ENCODE peak calls at places on chromosomes 5 and 9, in four cellular contexts. L, G, M and B are unnamed samples.
A peak's percentile ranks its signal among the peaks of the same experiment; 100 is the strongest.

GRCh38 chr5:150623152-150623877 is 17.1 kb upstream of the SYNPO start:
- DNase-seq in G (no peak), L (peak; percentile 9), M (no peak), B (no peak)

GRCh38 chr9:73916016-73916673 is 581.0 kb upstream of the RORB start:
- DNase-seq in M (no peak), G (no peak), L (no peak), B (no peak)

GRCh38 chr9:89874351-89875321 is 269.8 kb downstream of the GADD45G start:
- DNase-seq in L (peak; percentile 70), M (no peak), G (peak; percentile 39), B (no peak)

GRCh38 chr5:77272206-77272605 is 61.7 kb downstream of the PDE8B start:
- DNase-seq in M (no peak), L (no peak), G (no peak), B (no peak)

GRCh38 chr9:83622433-83622813 is 520 bp upstream of the IDNK start:
- DNase-seq in L (no peak), G (no peak), M (no peak), B (no peak)

GRCh38 chr5:109748545-109748944 is 58.8 kb downstream of the MAN2A1 start:
- DNase-seq in L (no peak), G (no peak), M (no peak), B (no peak)

GRCh38 chr5:67214713-67215591 is 18.4 kb upstream of the CD180 start:
- DNase-seq in L (no peak), M (no peak), G (no peak), B (no peak)

GRCh38 chr5:54018438-54018837 is 291.9 kb downstream of the ARL15 start:
- DNase-seq in M (no peak), G (no peak), L (no peak), B (no peak)

GRCh38 chr9:137354845-137355420 is 52.9 kb upstream of the NRARP start:
- DNase-seq in L (no peak), M (no peak), G (no peak), B (no peak)

GRCh38 chr9:71748280-71748743 is 20.0 kb downstream of the CEMIP2 start:
- DNase-seq in G (no peak), M (no peak), L (no peak), B (no peak)

GRCh38 chr5:17255471-17256016 is 38.1 kb downstream of the BASP1 start:
- DNase-seq in M (no peak), G (no peak), L (no peak), B (no peak)

GRCh38 chr5:127757576-127757975 is 54.4 kb downstream of the CCDC192 start:
- DNase-seq in L (no peak), G (no peak), M (peak; percentile 59), B (no peak)

GRCh38 chr9:123349691-123350480 is 6.1 kb upstream of the CRB2 start:
- DNase-seq in M (peak; percentile 88), L (no peak), G (no peak), B (peak; percentile 54)

GRCh38 chr5:111922344-111922743 is 165.3 kb upstream of the NREP start:
- DNase-seq in G (no peak), L (no peak), M (no peak), B (no peak)

GRCh38 chr5:77231470-77232138 is 21.1 kb downstream of the PDE8B start:
- DNase-seq in M (no peak), G (no peak), L (no peak), B (no peak)

GRCh38 chr5:39661026-39661779 is 236.4 kb upstream of the DAB2 start:
- DNase-seq in M (no peak), L (no peak), G (no peak), B (no peak)

GRCh38 chr5:146690880-146691355 is 174.9 kb upstream of the GPR151 start:
- DNase-seq in L (no peak), G (no peak), M (no peak), B (no peak)

GRCh38 chr9:106830527-106831140 is 32.3 kb upstream of the ZNF462 start:
- DNase-seq in M (no peak), G (no peak), L (no peak), B (no peak)

GRCh38 chr9:108991479-108991878 is 21.8 kb downstream of the CTNNAL1 start:
- DNase-seq in G (no peak), L (no peak), M (no peak), B (no peak)

GRCh38 chr5:119382167-119382566 is 26.3 kb downstream of the TNFAIP8 start:
- DNase-seq in L (no peak), M (no peak), G (no peak), B (no peak)